ENCODE peak calls at places on chromosomes 2 and 18, in four cellular contexts. O is mesendoderm, Z is IMR-90, D is H1. J is an unnamed sample.

GRCh38 chr18:74172697-74173433 is 24.5 kb downstream of the TIMM21 start:
- DNase-seq in O (no peak), Z (no peak), D (no peak), J (no peak)

GRCh38 chr18:23958036-23958435 is 56.5 kb upstream of the TTC39C start:
- DNase-seq in O (no peak), Z (no peak), D (no peak), J (no peak)

GRCh38 chr2:10980886-10981425 is 69.2 kb downstream of the KCNF1 start:
- DNase-seq in O (no peak), Z (no peak), D (no peak), J (no peak)

GRCh38 chr18:12843420-12844346 is 40.4 kb downstream of the PTPN2 start:
- DNase-seq in O (no peak), Z (no peak), D (no peak), J (no peak)

GRCh38 chr2:202634556-202635440 is at the start of gene FAM117B:
- DNase-seq in O (peak), Z (peak), D (peak), J (peak)

GRCh38 chr2:9941196-9941995 is 10.1 kb upstream of the GRHL1 start:
- DNase-seq in O (peak), Z (peak), D (no peak), J (peak)

GRCh38 chr2:157075924-157076323 is 181.6 kb upstream of the GALNT5 start:
- DNase-seq in O (no peak), Z (no peak), D (no peak), J (no peak)

GRCh38 chr18:63979409-63979908 is 9.6 kb downstream of the SERPINB8 start:
- DNase-seq in O (peak), Z (peak), D (no peak), J (peak)

GRCh38 chr18:57797209-57797651 is 5.9 kb downstream of the ATP8B1 start:
- DNase-seq in O (peak), Z (no peak), D (no peak), J (no peak)

GRCh38 chr2:108287169-108287568 is 1.5 kb upstream of the SULT1C2 start:
- DNase-seq in O (no peak), Z (no peak), D (no peak), J (no peak)

GRCh38 chr2:26477911-26478253 is at the start of gene OTOF:
- DNase-seq in O (no peak), Z (peak), D (no peak), J (no peak)

GRCh38 chr2:182999348-183000028 is 38.8 kb downstream of the NCKAP1 start:
- DNase-seq in O (no peak), Z (no peak), D (no peak), J (no peak)

GRCh38 chr2:31004252-31004651 is 134.0 kb downstream of the GALNT14 start:
- DNase-seq in O (no peak), Z (no peak), D (no peak), J (no peak)

GRCh38 chr18:38025433-38026038 is 459.9 kb upstream of the CELF4 start:
- DNase-seq in O (peak), Z (no peak), D (peak), J (no peak)

GRCh38 chr2:119937680-119938079 is 75.2 kb upstream of the EPB41L5 start:
- DNase-seq in O (no peak), Z (no peak), D (no peak), J (no peak)

GRCh38 chr2:126720031-126720368 is 64.0 kb downstream of the GYPC start:
- DNase-seq in O (peak), Z (peak), D (no peak), J (no peak)

GRCh38 chr2:186254759-186255158 is 231.3 kb upstream of the ZC3H15 start:
- DNase-seq in O (no peak), Z (no peak), D (no peak), J (no peak)

GRCh38 chr18:25279556-25279955 is 72.4 kb downstream of the ZNF521 start:
- DNase-seq in O (no peak), Z (peak), D (no peak), J (no peak)

GRCh38 chr2:164287041-164287440 is 334.2 kb downstream of the GRB14 start:
- DNase-seq in O (no peak), Z (no peak), D (no peak), J (no peak)

GRCh38 chr2:26542194-26542455 is 64.2 kb upstream of the OTOF start:
- DNase-seq in O (no peak), Z (no peak), D (no peak), J (no peak)

GRCh38 chr18:46321954-46322353 is 217.8 kb downstream of the HAUS1 start:
- DNase-seq in O (peak), Z (no peak), D (no peak), J (peak)

GRCh38 chr2:170747921-170748320 is 22.3 kb upstream of the ERICH2 start:
- DNase-seq in O (no peak), Z (peak), D (no peak), J (no peak)

GRCh38 chr2:135546432-135546831 is 15.1 kb downstream of the R3HDM1 start:
- DNase-seq in O (no peak), Z (no peak), D (no peak), J (no peak)

GRCh38 chr2:2808551-2809058 is 477.5 kb upstream of the MYT1L start:
- DNase-seq in O (no peak), Z (no peak), D (no peak), J (no peak)

GRCh38 chr2:235050992-235051351 is 99.2 kb downstream of the SH3BP4 start:
- DNase-seq in O (peak), Z (peak), D (no peak), J (no peak)

GRCh38 chr2:1791670-1792069 is 47.4 kb upstream of the PXDN start:
- DNase-seq in O (no peak), Z (peak), D (no peak), J (no peak)

GRCh38 chr18:32542221-32542798 is 71.6 kb upstream of the GAREM1 start:
- DNase-seq in O (peak), Z (peak), D (no peak), J (no peak)

GRCh38 chr2:237694423-237695194 is 67.2 kb downstream of the LRRFIP1 start:
- DNase-seq in O (no peak), Z (no peak), D (no peak), J (peak)
- H2BK120ac ChIP-seq in O (no peak), Z (peak), D (no peak), J (no peak)

DNA sequence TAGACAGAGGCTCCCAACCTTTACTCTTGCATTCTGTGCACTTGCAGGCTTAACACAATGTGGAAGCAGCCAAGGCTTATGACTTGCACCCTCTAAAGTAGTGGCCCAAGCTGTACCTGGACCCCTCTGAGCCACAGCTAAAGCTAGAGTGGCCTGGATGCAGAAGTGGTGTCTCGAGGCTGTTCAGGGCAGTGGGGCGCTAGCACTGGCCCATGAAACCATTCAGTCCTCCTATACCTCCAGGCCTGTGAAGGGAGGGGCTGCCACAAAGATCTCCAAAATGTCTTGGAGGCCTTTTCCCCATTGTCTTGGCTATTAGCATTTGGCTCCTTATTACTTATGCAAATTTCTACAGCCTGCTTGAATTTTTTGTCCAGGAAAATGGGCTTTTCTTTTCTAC is 207.7 kb downstream of the OSR1 start:
- DNase-seq in O (no peak), Z (no peak), D (no peak), J (no peak)
- H4K5ac ChIP-seq in O (no peak), Z (no peak), D (no peak), J (no peak)

GRCh38 chr2:172223601-172224054 is 120.9 kb upstream of the DLX2 start:
- DNase-seq in O (no peak), Z (no peak), D (no peak), J (peak)
- H2BK15ac ChIP-seq in O (no peak), Z (no peak), D (no peak), J (no peak)

DNA sequence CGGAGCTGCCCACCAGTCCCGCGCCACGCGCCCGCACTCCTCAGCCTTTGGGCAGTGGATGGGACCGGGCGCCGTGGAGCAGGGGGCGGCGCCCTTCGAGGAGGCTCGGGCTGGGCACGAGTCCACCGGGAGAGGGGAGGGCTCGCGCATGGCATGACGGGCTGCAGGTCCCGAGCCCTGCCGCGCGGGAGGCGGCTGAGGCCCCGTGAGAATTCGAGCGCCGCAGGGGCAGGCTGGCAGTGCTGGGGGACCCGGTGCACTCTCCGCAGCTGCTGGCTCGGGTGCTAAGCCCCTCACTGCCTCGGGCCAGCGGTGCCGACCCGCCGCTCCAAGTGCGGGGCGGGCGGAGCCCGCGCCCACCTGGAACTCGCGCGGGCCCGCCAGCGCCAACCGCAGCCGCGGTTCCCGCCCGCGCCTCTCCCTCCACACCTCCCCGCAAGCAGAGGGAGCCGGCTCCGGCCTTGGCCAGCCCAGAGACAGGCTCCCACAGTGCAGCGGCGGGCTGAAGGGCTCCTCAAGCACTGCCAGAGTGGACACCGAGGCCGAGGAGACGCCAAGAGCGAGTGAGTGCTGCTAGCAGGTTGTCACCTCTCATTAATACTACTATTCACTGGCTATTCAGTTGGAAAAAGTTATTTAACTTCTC is 3.6 kb upstream of the TTC21B start:
- DNase-seq in O (no peak), Z (no peak), D (no peak), J (peak)
- H2BK120ac ChIP-seq in O (no peak), Z (no peak), D (no peak), J (no peak)

GRCh38 chr18:10064267-10064666 is 150.5 kb downstream of the VAPA start:
- DNase-seq in O (no peak), Z (no peak), D (no peak), J (no peak)

GRCh38 chr18:10060469-10060782 is 146.6 kb downstream of the VAPA start:
- DNase-seq in O (no peak), Z (no peak), D (no peak), J (no peak)

GRCh38 chr18:10061566-10061965 is 147.8 kb downstream of the VAPA start:
- DNase-seq in O (no peak), Z (no peak), D (no peak), J (no peak)

GRCh38 chr18:10062941-10063300 is 149.1 kb downstream of the VAPA start:
- DNase-seq in O (no peak), Z (no peak), D (no peak), J (no peak)

DNA sequence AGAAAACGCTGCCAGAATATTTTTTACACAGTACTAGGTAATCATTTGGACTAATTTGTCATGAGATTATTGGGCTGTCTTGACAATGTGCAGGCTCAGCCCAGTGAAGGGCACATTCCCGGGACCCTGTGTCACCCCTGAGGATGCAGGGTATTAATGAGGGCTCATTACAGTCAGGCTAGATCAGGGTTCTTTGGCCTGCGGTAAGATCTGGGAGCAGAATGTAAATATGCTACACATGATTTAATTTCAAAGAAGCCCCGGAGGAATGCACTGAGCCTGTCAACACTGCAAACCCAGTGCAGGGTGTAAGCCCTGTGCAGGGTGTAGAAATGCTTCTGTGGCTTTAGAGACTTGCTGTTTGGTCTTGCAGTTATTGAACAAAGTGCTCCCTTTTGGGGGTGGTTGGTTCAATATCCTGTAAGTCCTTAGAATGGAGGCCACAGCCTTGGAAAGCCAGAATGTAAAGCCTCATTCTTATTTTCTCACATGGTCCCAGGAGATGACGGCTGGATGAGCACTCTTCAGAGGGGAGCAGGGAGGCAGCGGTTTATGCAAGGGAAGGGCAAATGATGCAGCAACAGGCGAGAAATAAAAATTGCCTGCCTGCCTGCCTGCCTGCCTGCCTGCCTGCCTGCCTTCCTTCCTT is 148.6 kb downstream of the VAPA start:
- DNase-seq in O (no peak), Z (peak), D (no peak), J (no peak)
- H4K5ac ChIP-seq in O (no peak), Z (no peak), D (no peak), J (no peak)